ENCODE peak calls at places on chromosomes 11 and 22, in seven cellular contexts. M is cardiac muscle cell; D is bronchial epithelial cell; W is CD8-positive, alpha-beta T cell; H is endodermal cell; G is BE2C; J is mammary epithelial cell. F is an unnamed sample.

GRCh38 chr11:78253797-78254196 is 65.1 kb downstream of the USP35 start:
- DNase-seq in G (no peak), D (peak; percentile 44), M (no peak), W (no peak), H (no peak), J (no peak), F (no peak)

GRCh38 chr22:46070215-46070721 is 80.1 kb upstream of the PPARA start:
- DNase-seq in J (peak; percentile 76), D (peak; percentile 37), M (peak; percentile 73), G (peak; percentile 57), H (peak; percentile 81), W (no peak), F (peak; percentile 79)

GRCh38 chr11:65571940-65572339 is 398 bp upstream of the FAM89B start:
- DNase-seq in J (peak; percentile 63), M (peak; percentile 57), D (peak; percentile 65), H (peak; percentile 88), W (no peak), G (peak; percentile 46), F (peak; percentile 54)

GRCh38 chr11:19976281-19976941 is 183.9 kb downstream of the DBX1 start:
- DNase-seq in J (no peak), G (no peak), H (no peak), D (no peak), M (no peak), W (no peak), F (no peak)

GRCh38 chr11:102420547-102420946 is 32.0 kb downstream of the TMEM123 start:
- DNase-seq in G (no peak), W (no peak), D (no peak), M (no peak), J (no peak), H (no peak), F (no peak)

GRCh38 chr11:10388574-10388973 is 66.5 kb upstream of the AMPD3 start:
- DNase-seq in H (no peak), M (peak; percentile 74), G (no peak), W (peak; percentile 15), D (no peak), J (no peak), F (no peak)

GRCh38 chr11:62560566-62561103 is 13.1 kb downstream of the EEF1G start:
- DNase-seq in J (peak; percentile 97), D (peak; percentile 98), M (peak; percentile 98), H (peak; percentile 98), G (peak; percentile 75), W (peak; percentile 85), F (peak; percentile 98)

GRCh38 chr11:61918251-61919112 is 1.1 kb upstream of the RAB3IL1 start:
- DNase-seq in J (no peak), H (peak; percentile 42), W (no peak), G (no peak), M (peak; percentile 55), D (no peak), F (no peak)

GRCh38 chr11:117614695-117615094 is 182.3 kb downstream of the DSCAML1 start:
- DNase-seq in J (no peak), W (no peak), G (no peak), M (no peak), H (peak; percentile 76), D (no peak), F (no peak)

GRCh38 chr22:39242809-39243442 is 1.9 kb downstream of the PDGFB start:
- DNase-seq in G (no peak), M (no peak), H (peak; percentile 88), J (peak; percentile 67), W (peak; percentile 73), D (no peak), F (peak; percentile 33)

GRCh38 chr11:59668188-59668949 is 468 bp downstream of the PATL1 start:
- DNase-seq in G (peak; percentile 10), J (peak; percentile 71), H (peak; percentile 89), M (peak; percentile 47), D (peak; percentile 49), W (no peak), F (peak; percentile 56)

GRCh38 chr11:980438-981365 is 55.0 kb downstream of the AP2A2 start:
- DNase-seq in M (no peak), W (no peak), D (no peak), G (no peak), H (no peak), J (no peak), F (no peak)

GRCh38 chr22:42993651-42994275 is 21.2 kb downstream of the PACSIN2 start:
- DNase-seq in D (peak; percentile 42), W (no peak), G (no peak), J (no peak), M (peak; percentile 74), H (no peak), F (peak; percentile 60)

GRCh38 chr22:32794449-32795213 is 6.9 kb upstream of the TIMP3 start:
- DNase-seq in W (no peak), D (no peak), M (no peak), H (peak; percentile 68), J (no peak), G (no peak), F (no peak)

GRCh38 chr11:70142171-70142875 is 60.8 kb upstream of the FADD start:
- DNase-seq in G (peak; percentile 43), M (no peak), H (peak; percentile 84), W (no peak), D (peak; percentile 63), J (peak; percentile 81), F (no peak)
- H3K4me3 ChIP-seq in G (no peak overlapping the region), M (no peak overlapping the region), H (peak overlapping the region; percentile 68), W (no peak overlapping the region), D (no peak overlapping the region), J (no peak overlapping the region), F (no peak overlapping the region)

GRCh38 chr11:93128574-93128973 is 69.2 kb downstream of the SLC36A4 start:
- DNase-seq in H (no peak), M (no peak), J (no peak), D (no peak), W (no peak), G (no peak), F (no peak)

GRCh38 chr11:93133710-93134109 is 64.1 kb downstream of the SLC36A4 start:
- DNase-seq in G (no peak), D (peak; percentile 10), J (no peak), W (no peak), H (no peak), M (peak; percentile 53), F (peak; percentile 74)

DNA sequence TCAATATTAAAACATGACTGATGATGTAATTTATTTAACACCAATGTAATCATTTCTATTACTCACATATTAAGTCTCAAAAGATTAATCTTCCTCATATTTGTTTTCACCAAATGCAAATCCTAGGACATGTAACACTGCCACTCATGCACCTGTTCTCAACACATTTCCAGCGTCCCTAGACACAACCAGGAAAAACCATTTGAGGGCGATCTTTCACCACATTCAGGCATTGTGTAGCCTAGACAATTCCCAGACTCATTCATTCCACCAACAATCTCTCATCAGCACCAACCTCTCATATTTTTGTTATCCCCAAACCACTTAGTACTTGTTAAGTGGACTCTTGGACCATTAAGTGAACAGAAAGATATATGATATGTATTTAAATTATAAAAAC is 66.1 kb downstream of the SLC36A4 start:
- DNase-seq in W (no peak), D (no peak), M (peak; percentile 3), G (peak; percentile 47), H (peak; percentile 63), J (no peak), F (no peak)
- TF ChIP-seq CTCF in W (no peak), D (no peak), M (no peak), G (peak; percentile 69), H (peak; percentile 68), J (peak; percentile 13), F (no peak)

GRCh38 chr11:17280494-17281127 is 4.1 kb downstream of the NUCB2 start:
- DNase-seq in M (no peak), D (no peak), G (no peak), J (no peak), W (no peak), H (no peak), F (no peak)

GRCh38 chr11:17275376-17276235 is 933 bp upstream of the NUCB2 start:
- DNase-seq in W (no peak), M (no peak), D (peak; percentile 35), H (no peak), G (no peak), J (peak; percentile 20), F (no peak)

GRCh38 chr11:17273668-17274321 is 2.7 kb upstream of the NUCB2 start:
- DNase-seq in J (no peak), D (peak; percentile 8), G (no peak), M (no peak), H (peak; percentile 74), W (no peak), F (no peak)

GRCh38 chr11:17276236-17277023 is at the start of gene NUCB2:
- DNase-seq in D (peak; percentile 86), J (peak; percentile 95), G (peak; percentile 93), H (peak; percentile 99), M (peak; percentile 98), W (peak; percentile 98), F (peak; percentile 96)

DNA sequence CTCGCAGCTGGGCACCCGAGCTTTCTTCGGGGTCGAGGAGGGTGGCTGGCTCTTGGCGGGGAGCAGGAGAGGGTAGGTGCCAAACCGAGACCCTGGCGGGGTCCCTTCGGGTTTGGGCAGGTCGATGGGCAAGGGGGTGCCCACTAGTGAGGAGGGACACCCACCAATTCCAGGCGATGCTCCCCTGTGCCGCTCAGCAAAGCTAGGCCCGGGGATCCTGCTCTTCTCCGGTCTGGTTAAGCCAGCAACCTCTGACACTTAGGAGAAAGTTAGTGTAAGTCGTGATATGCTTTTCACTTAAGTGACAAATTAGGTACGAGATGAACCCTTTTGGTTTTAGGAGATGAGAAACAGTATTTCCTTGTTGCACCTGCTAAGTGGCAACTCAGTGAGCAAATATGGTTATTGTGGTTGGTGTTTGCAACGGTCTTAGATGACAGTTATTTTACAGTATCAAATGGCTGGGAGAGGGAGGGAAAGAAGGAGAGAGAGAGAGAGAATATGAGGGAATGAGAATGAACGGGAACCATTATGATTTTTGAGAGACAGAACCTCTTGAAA is 565 bp downstream of the NUCB2 start:
- DNase-seq in D (peak; percentile 54), M (peak; percentile 52), G (no peak), H (no peak), W (no peak), J (peak; percentile 58), F (peak; percentile 56)
- H3K4me3 ChIP-seq in D (peak overlapping the region; percentile 94), M (peak overlapping the region; percentile 62), G (peak overlapping the region; percentile 71), H (peak overlapping the region; percentile 87), W (peak overlapping the region; percentile 83), J (peak overlapping the region; percentile 91), F (peak overlapping the region; percentile 83)

GRCh38 chr11:34105957-34106504 is 602 bp downstream of the NAT10 start:
- DNase-seq in J (no peak), H (no peak), M (no peak), W (no peak), D (peak; percentile 14), G (no peak), F (no peak)

GRCh38 chr11:34104680-34105078 is 750 bp upstream of the NAT10 start:
- DNase-seq in W (no peak), G (no peak), D (no peak), M (no peak), H (no peak), J (no peak), F (no peak)

DNA sequence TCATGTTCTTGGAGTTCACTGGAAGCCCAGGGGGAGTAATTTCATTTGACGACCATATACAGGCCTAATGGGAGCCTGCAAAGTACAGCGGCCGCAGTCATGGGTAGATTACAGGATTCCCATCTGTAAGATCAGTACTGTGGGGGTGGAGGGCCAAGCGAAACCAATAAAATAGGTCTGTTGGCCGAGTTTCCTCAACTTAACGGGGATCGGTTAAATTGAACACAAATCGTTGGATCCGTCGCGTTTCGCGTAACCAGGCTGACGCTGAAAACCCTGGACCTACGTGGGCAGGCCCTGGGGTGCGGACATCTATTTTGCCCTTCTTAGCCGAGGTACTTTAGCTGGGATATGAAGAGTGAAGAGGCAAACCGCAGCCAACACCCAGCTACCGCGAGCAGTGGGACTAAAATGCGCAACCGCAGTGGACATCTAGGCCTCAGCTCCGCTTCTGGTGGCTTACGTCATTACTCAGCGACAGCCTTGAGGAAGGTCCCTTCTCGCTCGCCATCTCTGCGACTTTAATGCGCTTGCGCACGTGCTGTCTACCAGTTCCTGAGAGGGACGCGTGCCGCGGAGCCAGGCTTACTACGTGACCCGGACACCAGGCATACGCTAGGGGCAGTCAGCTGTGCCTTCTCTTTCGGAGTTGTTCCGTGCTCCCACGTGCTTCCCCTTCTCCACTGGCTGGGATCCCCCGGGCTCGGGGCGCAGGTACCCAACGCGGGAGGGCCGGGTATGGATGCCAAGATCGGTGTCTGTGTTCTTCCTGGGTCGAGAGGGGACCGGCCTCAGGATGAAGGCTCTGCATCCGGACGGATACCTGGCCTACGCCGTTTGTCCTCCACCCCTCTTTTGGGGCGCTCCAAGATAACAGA is at the start of gene NAT10:
- DNase-seq in H (peak; percentile 98), G (peak; percentile 92), J (peak; percentile 99), W (peak; percentile 98), D (peak; percentile 98), M (peak; percentile 99), F (peak; percentile 99)
- TF ChIP-seq CTCF in H (peak; percentile 22), G (no peak), J (peak; percentile 29), W (no peak), D (peak; percentile 34), M (peak; percentile 16), F (no peak)